ENCODE peak calls at places on chromosomes 3 and 15, in ten cellular contexts. Y, M, V, E, L, D, Z, N, P and B are unnamed samples.

GRCh38 chr3:45610129-45610528 is 15.6 kb downstream of the LIMD1 start:
- DNase-seq in Y (no peak), M (no peak), V (no peak), E (no peak), L (no peak), D (no peak), Z (no peak), N (no peak), P (no peak), B (no peak)

GRCh38 chr15:40471778-40472130 is 970 bp downstream of the CHST14 start:
- DNase-seq in Y (no peak), M (peak), V (no peak), E (no peak), L (peak), D (no peak), Z (no peak), N (peak), P (no peak), B (no peak)

GRCh38 chr15:26628879-26629529 is 143.9 kb downstream of the GABRB3 start:
- DNase-seq in Y (no peak), M (peak), V (no peak), E (no peak), L (peak), D (no peak), Z (no peak), N (no peak), P (peak), B (no peak)

GRCh38 chr3:115019900-115020299 is 127.2 kb downstream of the ZBTB20 start:
- DNase-seq in Y (no peak), M (no peak), V (no peak), E (no peak), L (no peak), D (no peak), Z (no peak), N (no peak), P (no peak), B (no peak)

GRCh38 chr3:182837855-182838454 is 44.7 kb downstream of the ATP11B start:
- DNase-seq in Y (peak), M (no peak), V (no peak), E (peak), L (peak), D (no peak), Z (no peak), N (no peak), P (no peak), B (no peak)

GRCh38 chr15:57541805-57542504 is 49.7 kb upstream of the MYZAP start:
- DNase-seq in Y (peak), M (peak), V (no peak), E (peak), L (peak), D (peak), Z (no peak), N (peak), P (peak), B (no peak)

GRCh38 chr3:56361731-56362130 is 106.5 kb downstream of the ERC2 start:
- DNase-seq in Y (no peak), M (no peak), V (no peak), E (no peak), L (no peak), D (no peak), Z (no peak), N (no peak), P (no peak), B (peak)

GRCh38 chr3:172051310-172051956 is 12.1 kb downstream of the FNDC3B start:
- DNase-seq in Y (no peak), M (no peak), V (no peak), E (no peak), L (no peak), D (no peak), Z (no peak), N (no peak), P (no peak), B (no peak)

GRCh38 chr15:101613130-101614000 is 38.8 kb downstream of the TM2D3 start:
- DNase-seq in Y (peak), M (peak), V (no peak), E (peak), L (peak), D (peak), Z (no peak), N (peak), P (peak), B (no peak)

GRCh38 chr3:171480526-171480925 is 20.3 kb upstream of the TNIK start:
- DNase-seq in Y (no peak), M (no peak), V (no peak), E (no peak), L (no peak), D (no peak), Z (no peak), N (no peak), P (no peak), B (no peak)

GRCh38 chr3:7876741-7877297 is 624.8 kb upstream of the LMCD1 start:
- DNase-seq in Y (no peak), M (no peak), V (no peak), E (no peak), L (no peak), D (no peak), Z (no peak), N (no peak), P (no peak), B (peak)

GRCh38 chr15:56243774-56244236 is at the start of gene RFX7:
- DNase-seq in Y (peak), M (peak), V (no peak), E (peak), L (peak), D (peak), Z (peak), N (peak), P (peak), B (peak)

GRCh38 chr3:161108840-161109239 is 3.7 kb upstream of the B3GALNT1 start:
- DNase-seq in Y (peak), M (no peak), V (no peak), E (peak), L (no peak), D (no peak), Z (no peak), N (no peak), P (no peak), B (no peak)

GRCh38 chr3:94234177-94234788 is 171.4 kb downstream of the NSUN3 start:
- DNase-seq in Y (peak), M (no peak), V (peak), E (peak), L (peak), D (peak), Z (no peak), N (no peak), P (no peak), B (no peak)

GRCh38 chr3:126895178-126896066 is 87.5 kb upstream of the PLXNA1 start:
- DNase-seq in Y (peak), M (no peak), V (no peak), E (peak), L (peak), D (no peak), Z (no peak), N (no peak), P (peak), B (no peak)

GRCh38 chr3:134449277-134449676 is 36.5 kb downstream of the ANAPC13 start:
- DNase-seq in Y (peak), M (peak), V (no peak), E (peak), L (peak), D (peak), Z (no peak), N (peak), P (peak), B (no peak)

GRCh38 chr3:106032479-106032878 is 163.7 kb upstream of the CBLB start:
- DNase-seq in Y (no peak), M (no peak), V (no peak), E (no peak), L (no peak), D (no peak), Z (no peak), N (no peak), P (no peak), B (no peak)

GRCh38 chr3:123758081-123758564 is 126.0 kb downstream of the MYLK start:
- DNase-seq in Y (peak), M (no peak), V (no peak), E (peak), L (no peak), D (no peak), Z (no peak), N (no peak), P (no peak), B (peak)

GRCh38 chr3:71684752-71685151 is 40.5 kb downstream of the EIF4E3 start:
- DNase-seq in Y (peak), M (no peak), V (no peak), E (peak), L (no peak), D (peak), Z (no peak), N (no peak), P (no peak), B (no peak)

GRCh38 chr3:11555823-11556222 is 87.9 kb downstream of the VGLL4 start:
- DNase-seq in Y (no peak), M (no peak), V (no peak), E (no peak), L (no peak), D (no peak), Z (no peak), N (no peak), P (no peak), B (no peak)

GRCh38 chr3:124131158-124132115 is 139.5 kb upstream of the ROPN1 start:
- DNase-seq in Y (no peak), M (peak), V (no peak), E (peak), L (no peak), D (no peak), Z (no peak), N (no peak), P (no peak), B (peak)

GRCh38 chr3:133038731-133039398 is 674 bp downstream of the TMEM108 start:
- DNase-seq in Y (no peak), M (peak), V (no peak), E (no peak), L (peak), D (peak), Z (no peak), N (no peak), P (no peak), B (no peak)

GRCh38 chr3:178982138-178982537 is 89.5 kb downstream of the ZMAT3 start:
- DNase-seq in Y (peak), M (no peak), V (no peak), E (peak), L (no peak), D (no peak), Z (no peak), N (no peak), P (no peak), B (no peak)

GRCh38 chr3:45347329-45348000 is 40.9 kb upstream of the LARS2 start:
- DNase-seq in Y (no peak), M (no peak), V (no peak), E (no peak), L (no peak), D (no peak), Z (no peak), N (no peak), P (no peak), B (no peak)

GRCh38 chr3:134937256-134938023 is 142.4 kb downstream of the EPHB1 start:
- DNase-seq in Y (no peak), M (no peak), V (no peak), E (peak), L (no peak), D (no peak), Z (no peak), N (no peak), P (no peak), B (no peak)

GRCh38 chr15:92682772-92683510 is 27.4 kb upstream of the FAM174B start:
- DNase-seq in Y (no peak), M (no peak), V (no peak), E (peak), L (no peak), D (no peak), Z (no peak), N (no peak), P (no peak), B (no peak)

GRCh38 chr15:78993931-78994530 is 49.2 kb upstream of the CTSH start:
- DNase-seq in Y (no peak), M (no peak), V (no peak), E (no peak), L (no peak), D (no peak), Z (no peak), N (no peak), P (no peak), B (no peak)

GRCh38 chr3:122021811-122022401 is at the start of gene ILDR1:
- DNase-seq in Y (no peak), M (peak), V (no peak), E (no peak), L (peak), D (no peak), Z (no peak), N (peak), P (no peak), B (no peak)

GRCh38 chr3:21117397-21117796 is 633.6 kb downstream of the ZNF385D start:
- DNase-seq in Y (peak), M (no peak), V (no peak), E (no peak), L (no peak), D (no peak), Z (no peak), N (no peak), P (no peak), B (no peak)

GRCh38 chr15:67094001-67094826 is 28.8 kb downstream of the SMAD3 start:
- DNase-seq in Y (no peak), M (no peak), V (no peak), E (no peak), L (no peak), D (no peak), Z (no peak), N (no peak), P (no peak), B (no peak)

GRCh38 chr15:85865070-85865684 is 70.5 kb upstream of the KLHL25 start:
- DNase-seq in Y (no peak), M (no peak), V (peak), E (peak), L (peak), D (peak), Z (no peak), N (peak), P (no peak), B (no peak)

GRCh38 chr15:67563092-67563491 is 20.6 kb downstream of the MAP2K5 start:
- DNase-seq in Y (no peak), M (no peak), V (no peak), E (no peak), L (no peak), D (no peak), Z (no peak), N (no peak), P (no peak), B (no peak)

GRCh38 chr3:179713643-179714090 is 60.8 kb downstream of the USP13 start:
- DNase-seq in Y (no peak), M (no peak), V (no peak), E (peak), L (no peak), D (peak), Z (no peak), N (no peak), P (no peak), B (no peak)

GRCh38 chr3:7385635-7386034 is 524.7 kb downstream of the GRM7 start:
- DNase-seq in Y (no peak), M (no peak), V (no peak), E (peak), L (no peak), D (no peak), Z (no peak), N (no peak), P (no peak), B (no peak)

GRCh38 chr3:100709840-100710235 is 544 bp downstream of the TFG start:
- DNase-seq in Y (peak), M (peak), V (no peak), E (peak), L (peak), D (peak), Z (peak), N (peak), P (peak), B (no peak)

GRCh38 chr3:124810970-124811369 is 76.2 kb downstream of the ITGB5 start:
- DNase-seq in Y (no peak), M (no peak), V (no peak), E (no peak), L (no peak), D (no peak), Z (no peak), N (no peak), P (no peak), B (no peak)

GRCh38 chr15:91625506-91625905 is 228.0 kb upstream of the SLCO3A1 start:
- DNase-seq in Y (peak), M (no peak), V (no peak), E (no peak), L (peak), D (no peak), Z (no peak), N (no peak), P (no peak), B (peak)

GRCh38 chr3:177928156-177928555 is 608.1 kb upstream of the KCNMB2 start:
- DNase-seq in Y (peak), M (no peak), V (peak), E (peak), L (no peak), D (no peak), Z (no peak), N (no peak), P (no peak), B (no peak)

GRCh38 chr15:47582283-47582682 is 135.0 kb upstream of the SEMA6D start:
- DNase-seq in Y (no peak), M (no peak), V (no peak), E (no peak), L (no peak), D (no peak), Z (no peak), N (no peak), P (no peak), B (no peak)

GRCh38 chr15:100244796-100245495 is 96.8 kb downstream of the ADAMTS17 start:
- DNase-seq in Y (no peak), M (no peak), V (no peak), E (no peak), L (no peak), D (no peak), Z (no peak), N (no peak), P (peak), B (no peak)

DNA sequence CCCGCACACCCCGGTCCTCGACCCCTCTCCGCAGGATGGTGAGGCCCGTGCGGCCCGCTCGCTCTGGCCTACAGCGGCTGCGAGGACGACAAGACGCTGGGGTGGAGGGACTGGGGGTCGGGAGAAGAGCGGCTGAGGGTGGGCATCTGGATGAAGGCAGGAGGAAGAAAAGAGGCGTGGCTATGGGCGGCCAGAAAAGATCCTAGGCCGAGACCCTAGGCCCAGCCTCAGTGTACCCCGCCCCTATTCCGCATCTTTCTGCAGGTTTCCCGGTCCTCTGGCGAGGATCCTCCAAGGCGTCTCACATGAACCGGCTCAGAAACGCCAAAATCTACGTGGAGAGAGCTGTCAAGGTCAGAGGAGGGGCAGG is 280 bp downstream of the TTLL3 start:
- DNase-seq in Y (no peak), M (no peak), V (no peak), E (peak), L (no peak), D (no peak), Z (no peak), N (no peak), P (no peak), B (no peak)
- H3K4me3 ChIP-seq in Y (peak), M (peak), V (peak), E (peak), L (peak), D (peak), Z (peak), N (peak), P (peak), B (peak)

GRCh38 chr3:136882575-136882974 is 20.6 kb downstream of the NCK1 start:
- DNase-seq in Y (no peak), M (no peak), V (no peak), E (no peak), L (no peak), D (no peak), Z (no peak), N (no peak), P (no peak), B (no peak)
- H3K4me3 ChIP-seq in Y (no peak), M (no peak), V (no peak), E (no peak), L (no peak), D (no peak), Z (no peak), N (no peak), P (no peak), B (no peak)

GRCh38 chr3:5190147-5190791 is 2.8 kb downstream of the EDEM1 start:
- DNase-seq in Y (no peak), M (no peak), V (no peak), E (no peak), L (no peak), D (no peak), Z (no peak), N (no peak), P (no peak), B (no peak)
- H3K4me3 ChIP-seq in Y (peak), M (peak), V (no peak), E (no peak), L (no peak), D (no peak), Z (peak), N (no peak), P (no peak), B (no peak)

DNA sequence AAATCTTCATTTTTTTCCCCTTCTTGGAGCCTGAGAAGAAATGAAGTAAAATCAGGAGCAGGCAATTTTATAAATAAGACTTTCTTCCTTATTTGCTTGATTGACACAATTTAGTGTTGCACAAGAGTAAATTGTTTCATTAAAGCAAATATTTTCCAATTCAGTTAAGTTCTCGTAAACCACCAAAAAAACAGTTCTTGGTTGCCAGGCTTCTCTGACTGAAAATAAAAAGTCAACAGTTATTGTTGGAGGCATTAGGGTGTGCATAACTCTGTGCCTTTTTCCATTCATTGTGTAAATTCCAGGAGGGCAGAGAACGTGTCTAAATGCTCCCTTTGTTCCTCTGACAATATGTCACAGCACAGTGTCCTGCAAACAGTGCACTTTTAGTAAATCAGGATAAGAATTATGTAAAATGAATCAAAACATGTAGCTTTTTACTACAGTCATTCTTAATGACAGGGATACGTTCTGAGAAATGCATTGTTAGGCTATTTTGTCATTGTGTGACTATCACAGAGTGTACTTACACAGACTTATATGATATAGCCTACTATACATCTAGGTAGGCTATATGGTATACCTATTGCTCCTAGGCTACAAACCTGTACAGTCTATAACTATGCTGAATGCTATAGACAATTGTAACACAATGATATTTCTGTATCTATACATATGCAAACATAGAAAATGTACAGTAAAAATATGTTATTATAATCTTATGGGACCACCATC is at the start of gene CP:
- DNase-seq in Y (no peak), M (no peak), V (no peak), E (no peak), L (no peak), D (no peak), Z (no peak), N (no peak), P (no peak), B (no peak)
- H3K4me3 ChIP-seq in Y (no peak), M (peak), V (peak), E (no peak), L (no peak), D (no peak), Z (peak), N (no peak), P (peak), B (no peak)

GRCh38 chr15:81291916-81292424 is 32.0 kb downstream of the STARD5 start:
- DNase-seq in Y (no peak), M (no peak), V (no peak), E (no peak), L (no peak), D (no peak), Z (no peak), N (peak), P (peak), B (no peak)
- H3K4me3 ChIP-seq in Y (no peak), M (no peak), V (no peak), E (no peak), L (no peak), D (no peak), Z (no peak), N (no peak), P (no peak), B (no peak)

GRCh38 chr15:41894791-41895463 is 1.1 kb upstream of the SPTBN5 start:
- DNase-seq in Y (peak), M (peak), V (no peak), E (peak), L (no peak), D (peak), Z (peak), N (peak), P (peak), B (peak)
- H3K4me3 ChIP-seq in Y (peak), M (peak), V (no peak), E (no peak), L (no peak), D (peak), Z (peak), N (no peak), P (peak), B (no peak)

GRCh38 chr3:15819043-15819442 is 21.3 kb upstream of the ANKRD28 start:
- DNase-seq in Y (no peak), M (no peak), V (no peak), E (no peak), L (no peak), D (no peak), Z (no peak), N (no peak), P (no peak), B (no peak)
- H3K4me3 ChIP-seq in Y (no peak), M (no peak), V (no peak), E (no peak), L (no peak), D (no peak), Z (no peak), N (no peak), P (no peak), B (no peak)

DNA sequence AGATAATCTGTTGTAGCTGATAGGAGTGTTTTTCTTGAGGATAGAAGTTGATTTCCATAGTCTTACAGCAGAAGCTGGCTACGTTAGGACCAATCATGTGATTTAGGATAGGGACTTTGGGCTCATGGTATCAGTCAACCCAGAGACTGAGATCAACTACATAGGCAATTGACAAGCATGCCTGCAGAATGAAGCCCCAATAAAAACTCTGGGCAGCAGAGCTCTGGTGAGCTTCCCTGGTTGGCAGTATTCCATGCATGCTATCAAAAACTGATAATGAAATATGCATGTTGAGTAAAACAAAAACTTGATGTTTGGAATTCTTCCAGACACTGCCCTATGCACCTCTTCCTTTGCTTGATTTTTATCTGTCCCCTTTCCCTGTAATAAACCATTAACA is 38.0 kb downstream of the SUCNR1 start:
- DNase-seq in Y (no peak), M (no peak), V (no peak), E (no peak), L (no peak), D (peak), Z (no peak), N (no peak), P (no peak), B (no peak)
- H3K4me3 ChIP-seq in Y (no peak), M (no peak), V (no peak), E (no peak), L (no peak), D (no peak), Z (no peak), N (no peak), P (no peak), B (no peak)